ENCODE peak calls at places on chromosomes 6 and 20, in six cellular contexts. Q is psoas muscle, N is left lung, E is left ventricle myocardium inferior, D is spleen, O is IMR-90. H is an unnamed sample.

GRCh38 chr20:16317445-16318362 is 255.5 kb downstream of the KIF16B start:
- DNase-seq in Q (no peak), N (no peak), E (no peak), D (no peak), O (no peak), H (no peak)

GRCh38 chr20:47859255-47859654 is 74.0 kb upstream of the SULF2 start:
- DNase-seq in Q (no peak), N (no peak), E (no peak), D (no peak), O (no peak), H (no peak)

GRCh38 chr6:6981923-6982322 is 125.8 kb upstream of the RREB1 start:
- DNase-seq in Q (no peak), N (no peak), E (no peak), D (no peak), O (no peak), H (no peak)

GRCh38 chr6:103456652-103457051 is 1403.1 kb downstream of the HACE1 start:
- DNase-seq in Q (no peak), N (no peak), E (no peak), D (no peak), O (no peak), H (no peak)

GRCh38 chr6:34865107-34865506 is 22.7 kb downstream of the TAF11 start:
- DNase-seq in Q (no peak), N (no peak), E (no peak), D (no peak), O (peak), H (no peak)

GRCh38 chr6:110557226-110557625 is 80.8 kb upstream of the SLC22A16 start:
- DNase-seq in Q (no peak), N (no peak), E (no peak), D (no peak), O (no peak), H (no peak)

GRCh38 chr6:154370545-154370944 is 13.9 kb upstream of the IPCEF1 start:
- DNase-seq in Q (no peak), N (no peak), E (no peak), D (no peak), O (peak), H (no peak)

GRCh38 chr6:125718109-125718508 is 31.3 kb upstream of the HEY2 start:
- DNase-seq in Q (no peak), N (no peak), E (no peak), D (no peak), O (no peak), H (no peak)

GRCh38 chr6:15389759-15390723 is 144.2 kb downstream of the JARID2 start:
- DNase-seq in Q (peak), N (no peak), E (no peak), D (no peak), O (peak), H (no peak)

GRCh38 chr20:31831771-31832306 is 12.7 kb downstream of the MYLK2 start:
- DNase-seq in Q (peak), N (no peak), E (no peak), D (peak), O (no peak), H (no peak)

GRCh38 chr20:37828584-37829527 is 74.1 kb upstream of the VSTM2L start:
- DNase-seq in Q (no peak), N (no peak), E (no peak), D (no peak), O (no peak), H (no peak)

GRCh38 chr20:45070932-45071632 is 29.8 kb downstream of the KCNS1 start:
- DNase-seq in Q (no peak), N (no peak), E (no peak), D (no peak), O (peak), H (no peak)

GRCh38 chr6:129598244-129599187 is 111.5 kb downstream of the ARHGAP18 start:
- DNase-seq in Q (no peak), N (no peak), E (no peak), D (no peak), O (peak), H (no peak)

GRCh38 chr6:157343732-157344131 is 20.4 kb upstream of the TMEM242 start:
- DNase-seq in Q (no peak), N (no peak), E (no peak), D (no peak), O (no peak), H (no peak)

GRCh38 chr20:64181391-64181790 is 17.1 kb downstream of the MYT1 start:
- DNase-seq in Q (no peak), N (no peak), E (no peak), D (no peak), O (no peak), H (no peak)

GRCh38 chr6:32944265-32944664 is 3.4 kb upstream of the HLA-DMB start:
- DNase-seq in Q (no peak), N (no peak), E (no peak), D (peak), O (no peak), H (peak)

GRCh38 chr6:108902389-108902792 is 54.2 kb downstream of the ARMC2 start:
- DNase-seq in Q (no peak), N (no peak), E (no peak), D (no peak), O (peak), H (no peak)

GRCh38 chr6:109308018-109308492 is 74.2 kb downstream of the CD164 start:
- DNase-seq in Q (peak), N (peak), E (no peak), D (no peak), O (peak), H (peak)

GRCh38 chr6:46628976-46629375 is 23.6 kb downstream of the CYP39A1 start:
- DNase-seq in Q (no peak), N (no peak), E (no peak), D (no peak), O (no peak), H (no peak)

GRCh38 chr6:152380993-152381898 is 255.9 kb downstream of the SYNE1 start:
- DNase-seq in Q (peak), N (peak), E (peak), D (no peak), O (peak), H (peak)

GRCh38 chr20:36883972-36884535 is 8.1 kb downstream of the TLDC2 start:
- DNase-seq in Q (no peak), N (no peak), E (no peak), D (peak), O (no peak), H (no peak)

GRCh38 chr20:8330785-8331699 is 199.0 kb downstream of the PLCB1 start:
- DNase-seq in Q (no peak), N (no peak), E (no peak), D (no peak), O (no peak), H (no peak)

GRCh38 chr6:139443226-139444112 is 69.0 kb upstream of the CITED2 start:
- DNase-seq in Q (no peak), N (no peak), E (no peak), D (no peak), O (peak), H (no peak)

GRCh38 chr6:16803294-16804006 is 42.2 kb upstream of the ATXN1 start:
- DNase-seq in Q (no peak), N (no peak), E (peak), D (no peak), O (peak), H (no peak)

GRCh38 chr6:151131346-151131745 is 108.4 kb upstream of the AKAP12 start:
- DNase-seq in Q (no peak), N (no peak), E (no peak), D (no peak), O (no peak), H (no peak)

GRCh38 chr6:104506429-104506828 is 353.3 kb downstream of the HACE1 start:
- DNase-seq in Q (no peak), N (no peak), E (no peak), D (no peak), O (no peak), H (no peak)

GRCh38 chr6:22664968-22665367 is 95.6 kb downstream of the HDGFL1 start:
- DNase-seq in Q (no peak), N (no peak), E (no peak), D (no peak), O (no peak), H (no peak)

GRCh38 chr20:4081396-4081795 is 66.0 kb upstream of the RNF24 start:
- DNase-seq in Q (no peak), N (no peak), E (no peak), D (no peak), O (no peak), H (no peak)

GRCh38 chr20:60020251-60020650 is 62.0 kb downstream of the CDH26 start:
- DNase-seq in Q (no peak), N (no peak), E (no peak), D (no peak), O (no peak), H (no peak)

GRCh38 chr6:56660374-56660730 is 17.7 kb upstream of the DST start:
- DNase-seq in Q (no peak), N (no peak), E (no peak), D (no peak), O (peak), H (no peak)
- H3K27ac ChIP-seq in Q (peak), N (no peak), E (peak), D (no peak), O (no peak), H (peak)

GRCh38 chr20:9989066-9989724 is 45.6 kb upstream of the ANKEF1 start:
- DNase-seq in Q (no peak), N (no peak), E (no peak), D (no peak), O (peak), H (no peak)
- H3K27ac ChIP-seq in Q (no peak), N (peak), E (no peak), D (peak), O (no peak), H (no peak)

GRCh38 chr6:132978685-132979084 is 164.3 kb downstream of the RPS12 start:
- DNase-seq in Q (no peak), N (no peak), E (no peak), D (no peak), O (peak), H (no peak)
- H3K27ac ChIP-seq in Q (no peak), N (no peak), E (no peak), D (no peak), O (no peak), H (no peak)

GRCh38 chr6:143336446-143337152 is 113.9 kb downstream of the ADAT2 start:
- DNase-seq in Q (no peak), N (no peak), E (no peak), D (no peak), O (peak), H (no peak)

GRCh38 chr6:143339223-143339622 is 111.3 kb downstream of the ADAT2 start:
- DNase-seq in Q (no peak), N (no peak), E (no peak), D (no peak), O (no peak), H (no peak)

GRCh38 chr6:143335865-143336264 is 114.6 kb downstream of the ADAT2 start:
- DNase-seq in Q (no peak), N (no peak), E (no peak), D (no peak), O (no peak), H (no peak)

GRCh38 chr6:143333749-143334520 is 116.6 kb downstream of the ADAT2 start:
- DNase-seq in Q (no peak), N (no peak), E (no peak), D (no peak), O (no peak), H (no peak)

GRCh38 chr6:143337201-143337949 is 113.1 kb downstream of the ADAT2 start:
- DNase-seq in Q (peak), N (peak), E (peak), D (peak), O (peak), H (no peak)
- H3K27ac ChIP-seq in Q (no peak), N (no peak), E (no peak), D (no peak), O (no peak), H (no peak)

GRCh38 chr6:135858941-135859340 is 7.4 kb downstream of the PDE7B start:
- DNase-seq in Q (no peak), N (no peak), E (no peak), D (no peak), O (no peak), H (no peak)

GRCh38 chr6:135861189-135861588 is 9.7 kb downstream of the PDE7B start:
- DNase-seq in Q (no peak), N (no peak), E (no peak), D (no peak), O (no peak), H (no peak)

GRCh38 chr6:135854799-135855198 is 3.3 kb downstream of the PDE7B start:
- DNase-seq in Q (no peak), N (no peak), E (no peak), D (no peak), O (no peak), H (no peak)

GRCh38 chr6:135860361-135860760 is 8.9 kb downstream of the PDE7B start:
- DNase-seq in Q (no peak), N (no peak), E (no peak), D (no peak), O (no peak), H (no peak)
- H3K27ac ChIP-seq in Q (no peak), N (no peak), E (no peak), D (no peak), O (no peak), H (no peak)

GRCh38 chr6:167453082-167453446 is 128.2 kb downstream of the TTLL2 start:
- DNase-seq in Q (no peak), N (no peak), E (no peak), D (no peak), O (no peak), H (no peak)

GRCh38 chr6:167454003-167454402 is 129.1 kb downstream of the TTLL2 start:
- DNase-seq in Q (no peak), N (no peak), E (no peak), D (no peak), O (no peak), H (no peak)

GRCh38 chr6:167455371-167455770 is 130.5 kb downstream of the TTLL2 start:
- DNase-seq in Q (no peak), N (no peak), E (no peak), D (no peak), O (no peak), H (no peak)

GRCh38 chr6:167450631-167451030 is 125.7 kb downstream of the TTLL2 start:
- DNase-seq in Q (no peak), N (no peak), E (no peak), D (no peak), O (no peak), H (no peak)

GRCh38 chr6:167452338-167453081 is 127.6 kb downstream of the TTLL2 start:
- DNase-seq in Q (no peak), N (no peak), E (no peak), D (no peak), O (no peak), H (no peak)
- H3K27ac ChIP-seq in Q (no peak), N (no peak), E (no peak), D (no peak), O (no peak), H (no peak)

GRCh38 chr6:37057128-37057471 is 51.6 kb downstream of the FGD2 start:
- DNase-seq in Q (no peak), N (no peak), E (no peak), D (no peak), O (no peak), H (no peak)
- H3K27ac ChIP-seq in Q (peak), N (no peak), E (no peak), D (no peak), O (no peak), H (no peak)

DNA sequence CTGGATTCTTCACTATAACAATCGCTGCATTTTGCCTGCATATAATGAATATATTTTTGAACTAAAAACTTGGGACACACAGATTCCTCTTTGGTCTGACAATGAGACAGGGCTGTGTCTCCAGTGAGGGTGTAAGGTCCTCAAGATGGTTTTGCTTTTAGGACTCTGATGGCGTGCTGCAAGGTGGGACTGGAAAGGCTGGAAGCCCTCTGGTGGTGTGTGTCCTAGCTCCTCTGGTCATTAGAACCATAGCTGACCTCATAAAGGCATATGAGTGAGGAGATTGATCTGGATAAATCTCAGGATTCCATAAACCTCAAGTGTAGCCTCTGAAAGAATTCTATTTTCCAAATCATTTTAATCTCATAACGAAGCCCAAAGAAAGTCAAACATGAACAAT is 108.4 kb upstream of the ASF1A start:
- DNase-seq in Q (no peak), N (no peak), E (no peak), D (no peak), O (no peak), H (no peak)
- H3K27ac ChIP-seq in Q (no peak), N (no peak), E (no peak), D (no peak), O (no peak), H (peak)

GRCh38 chr6:149896491-149896890 is 1.4 kb downstream of the RAET1E start:
- DNase-seq in Q (no peak), N (no peak), E (no peak), D (peak), O (peak), H (no peak)

GRCh38 chr6:149898966-149899365 is 1.1 kb upstream of the RAET1E start:
- DNase-seq in Q (no peak), N (no peak), E (no peak), D (peak), O (no peak), H (no peak)

GRCh38 chr6:149899486-149899885 is 1.6 kb upstream of the RAET1E start:
- DNase-seq in Q (no peak), N (no peak), E (no peak), D (no peak), O (no peak), H (no peak)

GRCh38 chr6:149897015-149897697 is 757 bp downstream of the RAET1E start:
- DNase-seq in Q (peak), N (peak), E (peak), D (peak), O (peak), H (peak)

DNA sequence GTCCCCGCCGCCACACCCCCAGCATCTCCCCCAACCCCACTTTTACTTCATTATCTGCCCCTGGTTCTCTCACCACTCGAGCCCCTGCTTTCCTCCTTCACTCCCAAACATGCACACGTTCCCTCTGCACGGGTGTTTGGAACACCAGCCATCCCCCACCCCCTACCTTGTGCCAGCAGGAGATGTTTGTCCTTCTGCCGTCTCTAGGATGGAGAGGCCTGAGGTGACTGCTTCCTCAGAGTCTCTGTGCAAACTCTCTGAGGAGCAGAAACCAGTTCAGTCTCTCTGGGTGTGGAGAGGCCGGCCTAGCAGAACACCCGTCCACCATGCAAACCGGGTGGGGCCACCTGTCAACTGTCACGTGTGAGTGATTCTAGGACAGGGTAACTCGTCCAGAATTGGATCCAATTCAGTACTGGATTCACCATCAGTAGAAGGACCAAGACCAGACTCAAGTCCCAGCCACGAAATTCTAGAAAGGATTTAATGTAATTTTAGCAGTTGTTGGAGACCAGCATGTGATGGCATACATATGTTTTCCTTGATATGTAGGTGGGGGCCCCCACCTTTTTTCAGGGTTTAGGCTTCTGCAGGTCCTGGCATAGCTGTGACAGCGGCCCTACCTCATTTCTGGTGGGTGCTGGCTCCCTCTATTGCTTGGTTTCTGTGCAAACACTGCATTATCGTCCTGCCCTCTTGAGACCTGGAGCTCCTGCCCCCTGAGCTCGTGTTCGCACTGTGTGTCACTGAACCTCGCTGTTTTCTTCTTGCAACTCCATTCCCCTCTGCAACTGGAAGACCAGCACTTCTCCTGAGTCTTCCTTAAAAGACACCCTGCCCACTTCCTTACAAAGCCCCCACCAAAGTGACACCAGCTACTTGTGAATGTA is at the start of gene RAET1E:
- DNase-seq in Q (no peak), N (no peak), E (no peak), D (no peak), O (no peak), H (no peak)
- H3K27ac ChIP-seq in Q (peak), N (peak), E (peak), D (peak), O (peak), H (no peak)

GRCh38 chr20:51710503-51710902 is 57.7 kb downstream of the ATP9A start:
- DNase-seq in Q (no peak), N (no peak), E (no peak), D (no peak), O (no peak), H (no peak)
- H3K27ac ChIP-seq in Q (no peak), N (no peak), E (no peak), D (no peak), O (no peak), H (no peak)